ENCODE peak calls at places on chromosomes 1 and 21, in four cellular contexts. One of them, this sample, is unnamed.

GRCh38 chr1:168708698-168709406 is 20.2 kb downstream of the DPT start:
- DNase-seq in CD4-positive, alpha-beta T cell: no peak
- DNase-seq in B cell: no peak
- DNase-seq in colonic mucosa: no peak
- DNase-seq in this sample: no peak

GRCh38 chr1:116490588-116490987 is 80.2 kb downstream of the CD58 start:
- DNase-seq in CD4-positive, alpha-beta T cell: no peak
- DNase-seq in B cell: no peak
- DNase-seq in colonic mucosa: no peak
- DNase-seq in this sample: no peak

GRCh38 chr1:193951989-193952388 is 765.6 kb upstream of the B3GALT2 start:
- DNase-seq in CD4-positive, alpha-beta T cell: no peak
- DNase-seq in B cell: no peak
- DNase-seq in colonic mucosa: no peak
- DNase-seq in this sample: no peak

GRCh38 chr1:229203030-229203751 is 67.7 kb upstream of the RAB4A start:
- DNase-seq in CD4-positive, alpha-beta T cell: no peak
- DNase-seq in B cell: no peak
- DNase-seq in colonic mucosa: no peak
- DNase-seq in this sample: peak; percentile 35

GRCh38 chr1:95028954-95029353 is 43.8 kb downstream of the ALG14 start:
- DNase-seq in CD4-positive, alpha-beta T cell: no peak
- DNase-seq in B cell: no peak
- DNase-seq in colonic mucosa: no peak
- DNase-seq in this sample: no peak

GRCh38 chr1:163231385-163231784 is 28.7 kb upstream of the RGS5 start:
- DNase-seq in CD4-positive, alpha-beta T cell: no peak
- DNase-seq in B cell: no peak
- DNase-seq in colonic mucosa: no peak
- DNase-seq in this sample: no peak

GRCh38 chr1:209883341-209883971 is 54.6 kb upstream of the SYT14 start:
- DNase-seq in CD4-positive, alpha-beta T cell: no peak
- DNase-seq in B cell: no peak
- DNase-seq in colonic mucosa: no peak
- DNase-seq in this sample: no peak

GRCh38 chr1:211420845-211421454 is 71.0 kb downstream of the RD3 start:
- DNase-seq in CD4-positive, alpha-beta T cell: no peak
- DNase-seq in B cell: no peak
- DNase-seq in colonic mucosa: no peak
- DNase-seq in this sample: no peak

GRCh38 chr1:93692451-93692861 is 10.8 kb upstream of the BCAR3 start:
- DNase-seq in CD4-positive, alpha-beta T cell: no peak
- DNase-seq in B cell: no peak
- DNase-seq in colonic mucosa: no peak
- DNase-seq in this sample: no peak

DNA sequence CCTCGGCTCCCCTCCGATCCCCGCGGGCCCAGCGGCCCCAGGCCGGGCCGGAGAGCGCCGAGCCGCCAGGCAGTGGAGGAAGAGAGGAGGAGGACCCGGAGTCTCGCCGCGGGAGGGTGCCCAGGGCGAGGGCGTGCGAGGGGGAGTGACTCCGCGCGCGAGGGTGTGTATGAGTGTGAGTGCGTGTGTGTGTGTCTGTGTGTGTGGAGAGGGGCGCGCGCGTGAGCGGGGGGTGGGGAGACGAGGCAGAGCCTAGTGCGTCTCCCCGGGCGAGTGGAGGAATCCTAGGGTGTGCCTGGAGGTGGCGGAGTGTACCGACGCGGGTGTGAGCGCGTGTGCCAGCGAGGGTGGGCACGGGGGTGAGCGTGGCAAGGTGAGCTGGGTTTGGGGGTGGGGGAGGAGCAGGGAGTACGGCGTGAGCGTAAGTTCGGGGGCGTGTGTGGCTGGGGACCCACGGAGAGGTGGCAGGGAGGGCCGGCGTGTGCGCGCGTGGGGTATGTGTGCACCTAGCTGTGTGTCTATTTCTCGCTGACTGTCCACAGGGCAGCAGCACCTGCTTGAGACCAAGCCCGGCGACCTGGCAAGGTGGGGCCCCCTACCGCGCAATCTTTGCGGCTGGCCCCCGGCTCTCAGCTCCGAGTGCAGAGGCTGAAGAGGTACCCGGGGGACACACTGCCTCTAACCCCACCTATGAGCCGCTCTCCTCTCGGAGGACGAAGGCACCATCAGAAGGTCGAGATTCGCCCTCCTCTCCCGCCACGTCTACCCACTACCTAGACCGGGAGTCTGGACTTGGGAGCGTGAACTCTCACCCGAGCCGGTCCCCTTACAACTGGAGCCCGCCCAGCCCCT is 784 bp upstream of the KCND3 start:
- DNase-seq in CD4-positive, alpha-beta T cell: no peak
- DNase-seq in B cell: peak; percentile 14
- DNase-seq in colonic mucosa: peak; percentile 37
- DNase-seq in this sample: no peak
- TF ChIP-seq CTCF in CD4-positive, alpha-beta T cell: no peak
- TF ChIP-seq CTCF in B cell: no peak
- TF ChIP-seq CTCF in colonic mucosa: no peak
- TF ChIP-seq CTCF in this sample: no peak

DNA sequence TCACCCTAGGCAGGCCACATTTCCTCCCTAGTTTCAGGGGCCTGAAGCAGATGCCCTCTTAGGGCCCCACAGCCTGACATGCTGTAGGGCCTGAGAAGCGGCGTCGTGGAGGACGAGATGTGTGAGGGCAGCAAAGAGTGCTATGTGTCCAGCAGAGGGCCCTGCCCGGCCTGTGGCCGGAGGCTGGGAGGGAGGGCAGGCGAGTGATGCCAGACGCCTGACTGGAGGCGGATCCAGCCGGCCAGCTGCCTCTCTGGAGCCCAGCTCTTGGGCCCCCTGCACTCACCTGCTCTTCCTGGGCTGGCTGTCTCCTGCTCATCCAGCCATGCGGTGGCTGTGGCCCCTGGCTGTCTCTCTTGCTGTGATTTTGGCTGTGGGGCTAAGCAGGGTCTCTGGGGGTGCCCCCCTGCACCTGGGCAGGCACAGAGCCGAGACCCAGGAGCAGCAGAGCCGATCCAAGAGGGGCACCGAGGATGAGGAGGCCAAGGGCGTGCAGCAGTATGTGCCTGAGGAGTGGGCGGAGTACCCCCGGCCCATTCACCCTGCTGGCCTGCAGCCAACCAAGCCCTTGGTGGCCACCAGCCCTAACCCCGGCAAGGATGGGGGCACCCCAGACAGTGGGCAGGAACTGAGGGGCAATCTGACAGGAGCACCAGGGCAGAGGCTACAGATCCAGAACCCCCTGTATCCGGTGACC is at the start of gene GPR37L1:
- DNase-seq in CD4-positive, alpha-beta T cell: no peak
- DNase-seq in B cell: no peak
- DNase-seq in colonic mucosa: no peak
- DNase-seq in this sample: peak; percentile 38
- TF ChIP-seq CTCF in CD4-positive, alpha-beta T cell: no peak
- TF ChIP-seq CTCF in B cell: no peak
- TF ChIP-seq CTCF in colonic mucosa: no peak
- TF ChIP-seq CTCF in this sample: peak; percentile 64

DNA sequence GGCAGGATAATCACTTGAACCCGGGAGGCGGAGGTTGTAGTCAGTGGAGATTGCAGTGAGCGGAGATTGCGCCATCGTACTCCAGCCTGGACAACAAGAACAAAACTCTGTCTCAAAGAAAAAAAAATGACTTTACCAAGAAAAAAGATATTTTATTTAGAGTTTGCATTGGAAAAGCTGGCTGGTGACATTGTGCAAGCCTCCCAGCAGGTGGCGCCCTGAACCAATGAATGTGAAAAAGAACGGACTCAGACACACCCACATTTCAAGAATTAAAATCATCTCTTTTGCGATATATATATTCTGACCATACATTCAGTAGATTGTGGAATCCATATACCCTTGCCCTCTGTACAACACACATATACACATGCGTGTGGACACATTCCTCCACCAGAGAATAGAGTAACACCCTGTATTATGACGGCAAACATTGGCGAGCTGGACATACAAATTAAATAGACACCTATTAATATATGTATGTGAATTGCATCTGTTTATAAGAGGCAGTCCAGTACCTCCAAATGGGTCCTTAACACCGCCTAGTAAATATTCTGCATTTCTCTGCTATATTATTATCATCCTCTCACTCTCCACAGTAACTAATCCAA is 39.0 kb upstream of the CADM3 start:
- DNase-seq in CD4-positive, alpha-beta T cell: peak; percentile 57
- DNase-seq in B cell: peak; percentile 75
- DNase-seq in colonic mucosa: peak; percentile 61
- DNase-seq in this sample: peak; percentile 48
- TF ChIP-seq CTCF in CD4-positive, alpha-beta T cell: peak; percentile 86
- TF ChIP-seq CTCF in B cell: peak; percentile 90
- TF ChIP-seq CTCF in colonic mucosa: peak; percentile 88
- TF ChIP-seq CTCF in this sample: peak; percentile 97

GRCh38 chr1:96722161-96722908 is 751 bp downstream of the PTBP2 start:
- DNase-seq in CD4-positive, alpha-beta T cell: peak; percentile 23
- DNase-seq in B cell: no peak
- DNase-seq in colonic mucosa: peak; percentile 70
- DNase-seq in this sample: peak; percentile 41

GRCh38 chr1:96721053-96721381 is 567 bp upstream of the PTBP2 start:
- DNase-seq in CD4-positive, alpha-beta T cell: no peak
- DNase-seq in B cell: no peak
- DNase-seq in colonic mucosa: no peak
- DNase-seq in this sample: no peak

GRCh38 chr1:96723372-96723771 is 1.8 kb downstream of the PTBP2 start:
- DNase-seq in CD4-positive, alpha-beta T cell: no peak
- DNase-seq in B cell: no peak
- DNase-seq in colonic mucosa: no peak
- DNase-seq in this sample: no peak

DNA sequence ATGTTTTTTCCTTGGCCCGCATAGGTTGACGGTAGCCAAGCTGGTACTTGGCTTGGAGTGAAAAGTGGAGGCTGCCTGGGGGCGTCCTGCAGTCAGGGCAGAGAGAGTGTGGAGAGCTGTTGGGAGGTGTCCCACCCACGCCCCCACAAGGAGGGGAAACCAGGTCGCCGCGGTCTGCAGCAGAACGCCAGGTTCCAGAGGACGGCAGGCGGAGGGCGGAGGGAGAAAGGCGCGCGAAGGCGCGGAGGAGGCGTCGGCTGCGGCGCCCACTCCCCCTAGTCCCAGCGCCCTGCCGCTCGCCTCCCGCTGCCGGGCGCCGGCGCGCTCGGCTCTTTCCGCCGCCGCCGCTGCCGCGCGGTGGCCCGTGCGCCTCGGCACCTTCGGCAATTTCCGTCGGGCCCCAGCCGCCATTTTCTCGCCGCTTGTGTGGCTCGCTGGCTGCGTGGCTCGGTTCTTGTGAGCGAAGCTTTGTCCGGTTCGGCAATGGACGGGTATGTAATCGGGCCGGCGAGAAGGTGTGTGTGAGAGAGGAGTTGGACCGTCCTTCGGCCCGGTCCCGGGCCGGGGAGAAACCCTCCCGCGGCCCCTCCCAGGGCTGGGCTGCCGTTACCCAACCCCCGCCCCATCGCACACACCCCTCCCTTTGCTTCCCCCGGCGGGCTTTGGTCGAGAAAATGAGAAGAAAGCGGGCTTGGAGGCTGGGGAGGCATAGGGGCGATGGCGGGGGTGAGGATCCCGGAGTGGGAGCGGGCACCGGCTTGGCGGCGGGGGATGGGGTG is at the start of gene PTBP2:
- DNase-seq in CD4-positive, alpha-beta T cell: peak; percentile 78
- DNase-seq in B cell: peak; percentile 90
- DNase-seq in colonic mucosa: peak; percentile 82
- DNase-seq in this sample: peak; percentile 68
- TF ChIP-seq CTCF in CD4-positive, alpha-beta T cell: no peak
- TF ChIP-seq CTCF in B cell: no peak
- TF ChIP-seq CTCF in colonic mucosa: no peak
- TF ChIP-seq CTCF in this sample: no peak

GRCh38 chr1:166017395-166017794 is 149.4 kb downstream of the FAM78B start:
- DNase-seq in CD4-positive, alpha-beta T cell: no peak
- DNase-seq in B cell: no peak
- DNase-seq in colonic mucosa: no peak
- DNase-seq in this sample: no peak
- TF ChIP-seq CTCF in CD4-positive, alpha-beta T cell: no peak
- TF ChIP-seq CTCF in B cell: no peak
- TF ChIP-seq CTCF in colonic mucosa: no peak
- TF ChIP-seq CTCF in this sample: peak; percentile 38

GRCh38 chr21:30395731-30396130 is at the start of gene KRTAP13-1:
- DNase-seq in CD4-positive, alpha-beta T cell: no peak
- DNase-seq in B cell: no peak
- DNase-seq in colonic mucosa: no peak
- DNase-seq in this sample: no peak
- TF ChIP-seq CTCF in CD4-positive, alpha-beta T cell: no peak
- TF ChIP-seq CTCF in B cell: no peak
- TF ChIP-seq CTCF in colonic mucosa: no peak
- TF ChIP-seq CTCF in this sample: no peak

GRCh38 chr1:235599536-235599935 is 50.0 kb downstream of the GNG4 start:
- DNase-seq in CD4-positive, alpha-beta T cell: no peak
- DNase-seq in B cell: no peak
- DNase-seq in colonic mucosa: no peak
- DNase-seq in this sample: no peak

GRCh38 chr1:235597867-235598553 is 51.6 kb downstream of the GNG4 start:
- DNase-seq in CD4-positive, alpha-beta T cell: no peak
- DNase-seq in B cell: no peak
- DNase-seq in colonic mucosa: no peak
- DNase-seq in this sample: no peak

GRCh38 chr1:235601087-235601486 is 48.5 kb downstream of the GNG4 start:
- DNase-seq in CD4-positive, alpha-beta T cell: peak; percentile 5
- DNase-seq in B cell: no peak
- DNase-seq in colonic mucosa: peak; percentile 23
- DNase-seq in this sample: no peak
- TF ChIP-seq CTCF in CD4-positive, alpha-beta T cell: peak; percentile 15
- TF ChIP-seq CTCF in B cell: no peak
- TF ChIP-seq CTCF in colonic mucosa: no peak
- TF ChIP-seq CTCF in this sample: peak; percentile 55

This sample was measured in progenitor cell of endocrine pancreas.